ENCODE peak calls at places on chromosome 9, in seven cellular contexts. J is CD4-positive, alpha-beta T cell; B is small intestine; C is mammary epithelial cell; L is tibial artery; E is naive thymus-derived CD4-positive, alpha-beta T cell; X is GM23248. Y is an unnamed sample. For H3K27me3, the result is how much of the 10 kb centered on the place peaks cover.

GRCh38 chr9:12680341-12680740 is 12.8 kb upstream of the TYRP1 start:
- DNase-seq in C (no peak), E (no peak), B (no peak), X (peak), J (no peak), L (no peak), Y (no peak)

GRCh38 chr9:105114318-105114717 is 130.1 kb upstream of the SLC44A1 start:
- DNase-seq in J (no peak), E (no peak), B (no peak), C (no peak), L (no peak), X (no peak), Y (no peak)

GRCh38 chr9:35526087-35526801 is 36.3 kb downstream of the RUSC2 start:
- DNase-seq in E (no peak), J (no peak), L (no peak), X (peak), C (no peak), B (peak), Y (peak)

GRCh38 chr9:71446499-71447411 is 321.6 kb downstream of the CEMIP2 start:
- DNase-seq in L (no peak), C (peak), E (peak), J (no peak), X (peak), B (peak), Y (peak)

GRCh38 chr9:126758916-126759576 is 45.8 kb upstream of the ZBTB43 start:
- DNase-seq in L (no peak), X (no peak), C (no peak), E (no peak), B (no peak), J (no peak), Y (no peak)

GRCh38 chr9:86485359-86485758 is 131.1 kb upstream of the TUT7 start:
- DNase-seq in E (no peak), B (no peak), J (no peak), L (no peak), C (no peak), X (peak), Y (no peak)

GRCh38 chr9:121510766-121511555 is 11.3 kb upstream of the GGTA1 start:
- DNase-seq in E (no peak), B (no peak), C (no peak), X (peak), L (peak), J (no peak), Y (no peak)

GRCh38 chr9:113484258-113484730 is 20.8 kb downstream of the RGS3 start:
- DNase-seq in C (no peak), E (no peak), J (no peak), X (no peak), L (peak), B (peak), Y (peak)

GRCh38 chr9:80691229-80691628 is 998.1 kb downstream of the TLE1 start:
- DNase-seq in E (no peak), C (no peak), B (no peak), J (no peak), L (no peak), X (no peak), Y (no peak)

GRCh38 chr9:73200694-73201432 is 49.2 kb downstream of the ANXA1 start:
- DNase-seq in E (peak), X (peak), L (no peak), C (no peak), B (peak), J (no peak), Y (no peak)

GRCh38 chr9:137606005-137606601 is 617 bp downstream of the ARRDC1 start:
- DNase-seq in B (peak), E (no peak), X (peak), L (no peak), C (no peak), J (no peak), Y (no peak)

GRCh38 chr9:90287567-90288274 is 354.9 kb downstream of the DIRAS2 start:
- DNase-seq in E (no peak), L (no peak), X (no peak), J (no peak), B (no peak), C (peak), Y (no peak)

GRCh38 chr9:136240941-136241340 is 4.7 kb downstream of the QSOX2 start:
- DNase-seq in X (no peak), L (no peak), E (no peak), B (no peak), C (no peak), J (no peak), Y (no peak)

GRCh38 chr9:101445353-101446029 is 9.9 kb upstream of the ALDOB start:
- DNase-seq in E (no peak), B (peak), C (no peak), J (no peak), X (peak), L (no peak), Y (no peak)

GRCh38 chr9:90830977-90831376 is 29.4 kb downstream of the SYK start:
- DNase-seq in L (no peak), J (no peak), C (no peak), E (no peak), X (no peak), B (no peak), Y (no peak)

GRCh38 chr9:95003694-95004451 is 277.4 kb downstream of the AOPEP start:
- DNase-seq in L (peak), J (no peak), B (peak), X (peak), C (peak), E (no peak), Y (peak)

GRCh38 chr9:27386759-27387158 is 89.8 kb upstream of the EQTN start:
- DNase-seq in L (no peak), C (peak), B (no peak), J (no peak), X (no peak), E (no peak), Y (no peak)

GRCh38 chr9:98370976-98371315 is 115.5 kb upstream of the TBC1D2 start:
- DNase-seq in C (no peak), B (no peak), L (no peak), E (no peak), J (no peak), X (no peak), Y (no peak)

GRCh38 chr9:3865373-3865772 is 339.6 kb upstream of the RFX3 start:
- DNase-seq in C (peak), X (peak), J (no peak), L (no peak), E (no peak), B (no peak), Y (no peak)

GRCh38 chr9:78552802-78553201 is 255.9 kb downstream of the PSAT1 start:
- DNase-seq in E (no peak), C (peak), J (no peak), B (no peak), X (no peak), L (no peak), Y (no peak)

GRCh38 chr9:88835772-88836171 is 155.5 kb upstream of the S1PR3 start:
- DNase-seq in X (no peak), L (no peak), E (no peak), B (no peak), J (no peak), C (no peak), Y (no peak)

GRCh38 chr9:136189394-136190236 is 15.3 kb downstream of the LHX3 start:
- DNase-seq in X (no peak), L (no peak), C (no peak), B (no peak), J (no peak), E (no peak), Y (no peak)

GRCh38 chr9:98652741-98653140 is 56.0 kb downstream of the GABBR2 start:
- DNase-seq in J (no peak), E (no peak), L (no peak), X (peak), C (no peak), B (no peak), Y (no peak)

GRCh38 chr9:95506692-95507455 is 9.9 kb downstream of the PTCH1 start:
- DNase-seq in L (peak), X (peak), E (peak), J (peak), B (peak), C (peak), Y (peak)

GRCh38 chr9:87766697-87767096 is 40.8 kb downstream of the CTSL start:
- DNase-seq in E (no peak), L (no peak), J (no peak), X (no peak), B (no peak), C (peak), Y (no peak)

GRCh38 chr9:95575796-95576195 is 59.0 kb upstream of the PTCH1 start:
- DNase-seq in X (no peak), B (no peak), E (no peak), C (no peak), L (no peak), J (no peak), Y (no peak)

GRCh38 chr9:2497666-2498400 is 123.8 kb upstream of the VLDLR start:
- DNase-seq in X (peak), L (no peak), E (no peak), J (no peak), B (no peak), C (no peak), Y (no peak)

GRCh38 chr9:133657120-133657661 is 21.0 kb downstream of the DBH start:
- DNase-seq in E (peak), J (no peak), B (no peak), L (no peak), C (no peak), X (peak), Y (no peak)
- H3K27me3 ChIP-seq in E (under half), J (under half), B (under half), L (half or more), C (under half), X (under half), Y (under half)

GRCh38 chr9:93949073-93949693 is 6.0 kb downstream of the BARX1 start:
- DNase-seq in C (no peak), B (no peak), J (no peak), L (no peak), E (no peak), X (no peak), Y (no peak)
- H3K27me3 ChIP-seq in C (half or more), B (under half), J (half or more), L (half or more), E (under half), X (half or more), Y (half or more)

GRCh38 chr9:124018731-124019697 is 7.4 kb downstream of the LHX2 start:
- DNase-seq in L (peak), J (no peak), C (no peak), B (no peak), E (no peak), X (no peak), Y (no peak)
- H3K27me3 ChIP-seq in L (half or more), J (half or more), C (half or more), B (under half), E (under half), X (half or more), Y (half or more)

DNA sequence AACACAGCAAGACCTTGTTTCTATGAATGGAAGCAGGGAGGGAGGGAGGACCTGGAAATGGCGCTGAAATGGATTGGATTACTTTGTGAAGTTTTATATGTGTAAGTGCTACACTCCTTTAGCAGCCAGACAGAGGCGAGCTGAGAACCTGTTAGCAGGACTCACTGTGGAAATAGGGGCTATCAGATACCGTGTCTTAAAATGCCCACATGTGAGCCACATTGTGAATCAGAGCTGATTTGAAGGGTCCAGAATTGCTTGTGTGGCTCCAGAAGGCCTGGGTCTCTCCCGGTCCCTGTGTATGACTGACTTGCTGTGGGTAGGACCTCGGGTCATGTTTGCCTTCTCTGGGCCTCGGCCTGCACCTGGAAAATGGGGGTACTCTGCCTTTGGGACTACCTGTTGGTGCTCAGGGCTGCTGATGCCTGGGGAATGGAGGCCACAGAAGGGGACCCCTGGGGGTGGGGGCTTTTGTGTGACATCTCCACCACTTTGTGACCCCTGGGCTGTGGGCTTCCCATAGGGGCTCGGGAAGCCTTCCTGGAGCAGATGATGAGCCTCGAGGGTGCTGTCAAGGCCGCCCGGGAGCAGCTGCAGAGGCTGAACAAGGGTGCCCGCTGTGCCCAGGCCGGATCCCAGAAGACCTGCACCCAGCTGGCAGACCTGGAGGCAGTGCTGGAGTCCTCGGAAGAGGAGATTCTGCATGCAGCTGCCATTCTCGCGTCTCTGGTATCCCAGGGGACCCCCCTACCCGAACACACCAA is 24.0 kb upstream of the AIF1L start:
- DNase-seq in E (no peak), B (no peak), X (no peak), C (no peak), L (no peak), J (no peak), Y (no peak)
- H3K27me3 ChIP-seq in E (under half), B (under half), X (under half), C (under half), L (under half), J (under half), Y (half or more)

DNA sequence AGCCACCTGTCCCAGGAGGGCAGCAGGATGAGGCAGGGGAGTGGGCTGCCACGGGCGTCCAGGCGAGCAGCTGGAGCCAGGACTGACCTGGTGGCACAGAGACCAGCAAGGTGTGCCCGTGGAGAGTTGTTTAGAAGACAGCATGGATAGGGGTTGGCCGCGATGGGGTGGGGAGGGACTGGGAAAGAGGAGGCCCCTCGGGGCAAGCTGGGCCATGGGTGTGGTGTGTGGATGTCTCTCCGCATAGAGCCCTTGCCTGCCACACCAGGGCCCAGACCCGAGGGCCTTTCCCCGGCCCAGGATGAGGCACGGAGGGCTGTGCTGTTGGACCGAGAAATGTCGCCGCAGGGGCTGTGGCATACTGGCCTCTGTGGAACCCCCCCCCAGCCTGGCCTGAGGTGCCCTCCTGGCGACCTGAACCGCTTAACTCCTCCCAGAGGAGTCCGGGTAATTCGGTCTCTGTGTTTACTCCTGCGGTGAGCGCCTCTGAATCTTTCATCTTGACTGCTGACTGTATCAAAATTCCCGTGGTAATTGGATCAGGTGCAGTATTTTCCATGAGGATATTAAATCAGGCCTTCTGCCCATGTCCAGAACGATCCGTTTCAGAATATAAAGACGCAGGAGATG is 22.5 kb upstream of the LAMC3 start:
- DNase-seq in C (no peak), B (no peak), X (no peak), J (no peak), E (no peak), L (no peak), Y (no peak)
- H3K27me3 ChIP-seq in C (under half), B (under half), X (under half), J (under half), E (under half), L (half or more), Y (half or more)

GRCh38 chr9:34382879-34383278 is 6.2 kb upstream of the MYORG start:
- DNase-seq in L (no peak), J (no peak), B (no peak), C (no peak), E (no peak), X (no peak), Y (no peak)

GRCh38 chr9:34380511-34381315 is 4.0 kb upstream of the MYORG start:
- DNase-seq in B (peak), L (peak), C (peak), E (peak), X (peak), J (peak), Y (peak)

GRCh38 chr9:34383904-34384303 is 7.2 kb upstream of the MYORG start:
- DNase-seq in X (no peak), C (no peak), B (no peak), E (no peak), J (no peak), L (no peak), Y (no peak)

GRCh38 chr9:34381323-34381722 is 4.6 kb upstream of the MYORG start:
- DNase-seq in X (no peak), L (no peak), J (no peak), B (peak), C (no peak), E (peak), Y (no peak)

GRCh38 chr9:34382054-34382453 is 5.4 kb upstream of the MYORG start:
- DNase-seq in X (no peak), J (no peak), E (no peak), B (no peak), C (no peak), L (no peak), Y (no peak)
- H3K27me3 ChIP-seq in X (under half), J (under half), E (under half), B (under half), C (under half), L (under half), Y (under half)

DNA sequence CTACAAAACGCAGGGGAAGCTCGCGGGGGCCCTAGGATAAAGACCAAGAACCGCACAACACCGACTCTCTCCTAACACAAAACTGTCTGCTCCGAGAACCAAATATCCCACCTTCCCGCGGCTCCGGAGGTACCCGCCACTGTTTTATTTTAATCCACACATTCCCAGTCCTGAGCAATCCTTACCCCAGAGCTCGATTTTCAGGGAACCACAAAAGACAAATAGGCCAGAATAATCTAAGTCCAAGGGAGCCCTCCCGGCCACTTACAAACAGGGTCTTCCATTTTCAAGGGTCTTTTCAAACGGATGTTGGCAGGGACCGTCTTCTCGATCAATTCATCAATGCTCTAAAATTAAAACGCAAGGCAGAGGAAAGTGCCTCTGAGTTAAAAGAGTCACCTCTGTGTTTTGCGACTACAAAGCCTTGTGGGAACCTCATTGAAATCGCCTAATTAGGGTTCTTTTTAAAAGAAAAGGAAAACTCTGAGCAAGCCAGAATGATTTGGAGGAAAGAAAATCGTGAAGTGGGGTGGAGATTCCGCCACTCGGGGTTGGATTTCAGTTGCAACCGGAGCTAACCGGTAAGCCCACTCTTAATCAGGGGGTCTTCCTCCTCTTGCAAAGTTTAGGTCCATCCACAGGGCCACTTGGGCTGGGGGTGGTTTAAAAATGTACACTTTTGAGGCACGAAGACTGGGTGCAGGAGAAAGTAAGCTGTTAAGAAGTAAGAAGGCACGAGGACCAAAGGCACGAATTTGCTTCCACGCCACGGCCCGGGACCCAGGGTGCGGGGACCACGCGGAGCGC is 980 bp downstream of the GLDC start:
- DNase-seq in E (peak), J (no peak), C (no peak), L (no peak), B (no peak), X (peak), Y (no peak)
- H3K27me3 ChIP-seq in E (under half), J (under half), C (under half), L (under half), B (under half), X (half or more), Y (under half)

DNA sequence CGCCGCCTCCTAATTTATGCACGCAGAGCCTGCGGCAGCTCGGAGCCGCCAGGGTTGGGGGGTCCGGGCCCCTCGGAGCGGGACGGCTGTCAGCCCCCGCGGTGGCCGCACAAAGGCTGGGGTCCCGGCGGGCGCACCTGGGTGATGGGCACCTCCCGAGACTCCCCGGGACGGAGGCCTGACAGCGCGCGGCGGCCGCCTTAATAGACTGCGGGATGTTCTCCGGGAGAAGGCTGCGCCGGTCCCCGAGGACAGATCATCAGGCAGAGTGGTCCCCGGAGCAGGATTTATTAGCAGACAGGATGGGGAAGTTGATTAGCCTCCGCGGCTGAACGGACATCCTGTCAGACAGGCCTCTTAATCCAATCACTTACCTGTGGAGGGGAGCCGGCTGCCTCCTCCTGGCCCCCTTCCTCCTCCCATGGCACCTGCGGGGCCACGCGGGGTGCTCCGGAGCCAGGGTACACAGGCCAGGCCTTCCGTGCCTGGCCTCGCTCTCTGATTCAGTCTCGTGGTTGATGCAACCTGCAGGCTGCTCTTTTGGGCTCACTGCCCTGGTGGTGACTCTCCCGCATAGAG is 166.9 kb downstream of the MELK start:
- DNase-seq in X (peak), C (no peak), B (no peak), E (no peak), L (no peak), J (no peak), Y (no peak)
- H3K27me3 ChIP-seq in X (under half), C (under half), B (under half), E (under half), L (half or more), J (under half), Y (under half)